ENCODE peak calls at places on chromosome 19, in ten cellular contexts. One of them, this sample, is unnamed.

GRCh38 chr19:28294395-28294794 is 918.6 kb downstream of the UQCRFS1 start:
- DNase-seq in lower leg skin: no peak
- DNase-seq in endodermal cell: no peak
- DNase-seq in RWPE1: no peak
- DNase-seq in PC-3: no peak
- DNase-seq in colonic mucosa: peak
- DNase-seq in activated B cell treated with CpG ODN at 0.5 μM for 24 hours: no peak
- DNase-seq in cardiac muscle cell: peak
- DNase-seq in AG10803: peak
- DNase-seq in osteoblast: no peak
- DNase-seq in this sample: no peak

GRCh38 chr19:13098291-13099072 is 4.2 kb downstream of the LYL1 start:
- DNase-seq in PC-3: peak
- DNase-seq in RWPE1: no peak
- DNase-seq in osteoblast: peak
- DNase-seq in endodermal cell: peak
- DNase-seq in AG10803: peak
- DNase-seq in lower leg skin: no peak
- DNase-seq in cardiac muscle cell: peak
- DNase-seq in colonic mucosa: peak
- DNase-seq in activated B cell treated with CpG ODN at 0.5 μM for 24 hours: peak
- DNase-seq in this sample: no peak

GRCh38 chr19:41298327-41298964 is 11.5 kb upstream of the CCDC97 start:
- DNase-seq in PC-3: no peak
- DNase-seq in activated B cell treated with CpG ODN at 0.5 μM for 24 hours: no peak
- DNase-seq in AG10803: peak
- DNase-seq in lower leg skin: peak
- DNase-seq in osteoblast: peak
- DNase-seq in cardiac muscle cell: peak
- DNase-seq in colonic mucosa: peak
- DNase-seq in RWPE1: no peak
- DNase-seq in endodermal cell: no peak
- DNase-seq in this sample: peak

GRCh38 chr19:18399008-18399407 is 1.6 kb upstream of the LRRC25 start:
- DNase-seq in cardiac muscle cell: no peak
- DNase-seq in osteoblast: peak
- DNase-seq in RWPE1: no peak
- DNase-seq in colonic mucosa: peak
- DNase-seq in lower leg skin: no peak
- DNase-seq in endodermal cell: no peak
- DNase-seq in PC-3: peak
- DNase-seq in activated B cell treated with CpG ODN at 0.5 μM for 24 hours: no peak
- DNase-seq in AG10803: peak
- DNase-seq in this sample: no peak

GRCh38 chr19:28553005-28553404 is 659.9 kb downstream of the UQCRFS1 start:
- DNase-seq in activated B cell treated with CpG ODN at 0.5 μM for 24 hours: no peak
- DNase-seq in colonic mucosa: no peak
- DNase-seq in PC-3: no peak
- DNase-seq in AG10803: no peak
- DNase-seq in lower leg skin: no peak
- DNase-seq in cardiac muscle cell: no peak
- DNase-seq in RWPE1: no peak
- DNase-seq in osteoblast: no peak
- DNase-seq in endodermal cell: no peak
- DNase-seq in this sample: no peak

GRCh38 chr19:19615086-19615485 is 3.4 kb downstream of the PBX4 start:
- DNase-seq in osteoblast: peak
- DNase-seq in endodermal cell: no peak
- DNase-seq in AG10803: peak
- DNase-seq in activated B cell treated with CpG ODN at 0.5 μM for 24 hours: no peak
- DNase-seq in PC-3: peak
- DNase-seq in RWPE1: no peak
- DNase-seq in colonic mucosa: no peak
- DNase-seq in cardiac muscle cell: no peak
- DNase-seq in lower leg skin: no peak
- DNase-seq in this sample: no peak

GRCh38 chr19:32311371-32311770 is 34.0 kb upstream of the ZNF507 start:
- DNase-seq in RWPE1: no peak
- DNase-seq in activated B cell treated with CpG ODN at 0.5 μM for 24 hours: no peak
- DNase-seq in PC-3: no peak
- DNase-seq in colonic mucosa: no peak
- DNase-seq in cardiac muscle cell: no peak
- DNase-seq in endodermal cell: no peak
- DNase-seq in osteoblast: no peak
- DNase-seq in AG10803: no peak
- DNase-seq in lower leg skin: peak
- DNase-seq in this sample: no peak

GRCh38 chr19:37346091-37346490 is 24.8 kb upstream of the ZNF527 start:
- DNase-seq in endodermal cell: no peak
- DNase-seq in AG10803: no peak
- DNase-seq in lower leg skin: no peak
- DNase-seq in activated B cell treated with CpG ODN at 0.5 μM for 24 hours: no peak
- DNase-seq in cardiac muscle cell: no peak
- DNase-seq in colonic mucosa: no peak
- DNase-seq in osteoblast: no peak
- DNase-seq in PC-3: no peak
- DNase-seq in RWPE1: no peak
- DNase-seq in this sample: no peak

GRCh38 chr19:50486823-50487515 is 10.3 kb upstream of the GARIN5A start:
- DNase-seq in colonic mucosa: peak
- DNase-seq in RWPE1: no peak
- DNase-seq in activated B cell treated with CpG ODN at 0.5 μM for 24 hours: no peak
- DNase-seq in cardiac muscle cell: peak
- DNase-seq in PC-3: peak
- DNase-seq in osteoblast: no peak
- DNase-seq in AG10803: peak
- DNase-seq in lower leg skin: no peak
- DNase-seq in endodermal cell: peak
- DNase-seq in this sample: peak

GRCh38 chr19:35380450-35381124 is 9.7 kb downstream of the GPR42 start:
- DNase-seq in cardiac muscle cell: no peak
- DNase-seq in colonic mucosa: no peak
- DNase-seq in RWPE1: no peak
- DNase-seq in AG10803: no peak
- DNase-seq in PC-3: no peak
- DNase-seq in activated B cell treated with CpG ODN at 0.5 μM for 24 hours: no peak
- DNase-seq in lower leg skin: peak
- DNase-seq in endodermal cell: peak
- DNase-seq in osteoblast: no peak
- DNase-seq in this sample: no peak

GRCh38 chr19:52453324-52454094 is at the start of gene ZNF578:
- DNase-seq in endodermal cell: no peak
- DNase-seq in cardiac muscle cell: peak
- DNase-seq in RWPE1: peak
- DNase-seq in colonic mucosa: peak
- DNase-seq in PC-3: no peak
- DNase-seq in osteoblast: peak
- DNase-seq in activated B cell treated with CpG ODN at 0.5 μM for 24 hours: peak
- DNase-seq in AG10803: peak
- DNase-seq in lower leg skin: peak
- DNase-seq in this sample: peak

GRCh38 chr19:4376245-4376990 is 23.9 kb downstream of the SH3GL1 start:
- DNase-seq in AG10803: no peak
- DNase-seq in osteoblast: no peak
- DNase-seq in colonic mucosa: no peak
- DNase-seq in lower leg skin: peak
- DNase-seq in cardiac muscle cell: no peak
- DNase-seq in endodermal cell: peak
- DNase-seq in PC-3: peak
- DNase-seq in RWPE1: no peak
- DNase-seq in activated B cell treated with CpG ODN at 0.5 μM for 24 hours: no peak
- DNase-seq in this sample: no peak

GRCh38 chr19:2271516-2272103 is 10.4 kb downstream of the PEAK3 start:
- DNase-seq in colonic mucosa: no peak
- DNase-seq in cardiac muscle cell: peak
- DNase-seq in osteoblast: peak
- DNase-seq in PC-3: peak
- DNase-seq in activated B cell treated with CpG ODN at 0.5 μM for 24 hours: no peak
- DNase-seq in lower leg skin: no peak
- DNase-seq in AG10803: peak
- DNase-seq in RWPE1: peak
- DNase-seq in endodermal cell: no peak
- DNase-seq in this sample: no peak

GRCh38 chr19:50569023-50569697 is 925 bp upstream of the LRRC4B start:
- DNase-seq in cardiac muscle cell: no peak
- DNase-seq in RWPE1: no peak
- DNase-seq in AG10803: no peak
- DNase-seq in endodermal cell: peak
- DNase-seq in colonic mucosa: no peak
- DNase-seq in activated B cell treated with CpG ODN at 0.5 μM for 24 hours: no peak
- DNase-seq in osteoblast: peak
- DNase-seq in lower leg skin: no peak
- DNase-seq in PC-3: no peak
- DNase-seq in this sample: no peak

GRCh38 chr19:47013041-47013517 is 6.6 kb upstream of the NPAS1 start:
- DNase-seq in lower leg skin: peak
- DNase-seq in RWPE1: peak
- DNase-seq in cardiac muscle cell: peak
- DNase-seq in activated B cell treated with CpG ODN at 0.5 μM for 24 hours: peak
- DNase-seq in AG10803: peak
- DNase-seq in colonic mucosa: peak
- DNase-seq in endodermal cell: peak
- DNase-seq in osteoblast: peak
- DNase-seq in PC-3: peak
- DNase-seq in this sample: peak
- TF ChIP-seq CTCF in lower leg skin: no peak
- TF ChIP-seq CTCF in RWPE1: peak
- TF ChIP-seq CTCF in cardiac muscle cell: peak
- TF ChIP-seq CTCF in activated B cell treated with CpG ODN at 0.5 μM for 24 hours: peak
- TF ChIP-seq CTCF in AG10803: peak
- TF ChIP-seq CTCF in colonic mucosa: peak
- TF ChIP-seq CTCF in endodermal cell: peak
- TF ChIP-seq CTCF in osteoblast: peak
- TF ChIP-seq CTCF in PC-3: peak
- TF ChIP-seq CTCF in this sample: peak

GRCh38 chr19:10417598-10418280 is 2.6 kb upstream of the PDE4A start:
- DNase-seq in AG10803: no peak
- DNase-seq in colonic mucosa: no peak
- DNase-seq in activated B cell treated with CpG ODN at 0.5 μM for 24 hours: no peak
- DNase-seq in cardiac muscle cell: no peak
- DNase-seq in lower leg skin: no peak
- DNase-seq in RWPE1: no peak
- DNase-seq in PC-3: peak
- DNase-seq in endodermal cell: peak
- DNase-seq in osteoblast: peak
- DNase-seq in this sample: peak

GRCh38 chr19:10418281-10419199 is 1.8 kb upstream of the PDE4A start:
- DNase-seq in osteoblast: peak
- DNase-seq in endodermal cell: peak
- DNase-seq in RWPE1: no peak
- DNase-seq in PC-3: no peak
- DNase-seq in activated B cell treated with CpG ODN at 0.5 μM for 24 hours: no peak
- DNase-seq in lower leg skin: peak
- DNase-seq in colonic mucosa: no peak
- DNase-seq in cardiac muscle cell: peak
- DNase-seq in AG10803: no peak
- DNase-seq in this sample: no peak

GRCh38 chr19:10420444-10421239 is at the start of gene PDE4A:
- DNase-seq in PC-3: peak
- DNase-seq in activated B cell treated with CpG ODN at 0.5 μM for 24 hours: peak
- DNase-seq in osteoblast: peak
- DNase-seq in RWPE1: no peak
- DNase-seq in cardiac muscle cell: peak
- DNase-seq in lower leg skin: peak
- DNase-seq in endodermal cell: peak
- DNase-seq in colonic mucosa: no peak
- DNase-seq in AG10803: no peak
- DNase-seq in this sample: peak

GRCh38 chr19:10419646-10420443 is 493 bp upstream of the PDE4A start:
- DNase-seq in lower leg skin: peak
- DNase-seq in PC-3: peak
- DNase-seq in osteoblast: peak
- DNase-seq in AG10803: no peak
- DNase-seq in activated B cell treated with CpG ODN at 0.5 μM for 24 hours: no peak
- DNase-seq in cardiac muscle cell: peak
- DNase-seq in RWPE1: no peak
- DNase-seq in colonic mucosa: no peak
- DNase-seq in endodermal cell: peak
- DNase-seq in this sample: peak

DNA sequence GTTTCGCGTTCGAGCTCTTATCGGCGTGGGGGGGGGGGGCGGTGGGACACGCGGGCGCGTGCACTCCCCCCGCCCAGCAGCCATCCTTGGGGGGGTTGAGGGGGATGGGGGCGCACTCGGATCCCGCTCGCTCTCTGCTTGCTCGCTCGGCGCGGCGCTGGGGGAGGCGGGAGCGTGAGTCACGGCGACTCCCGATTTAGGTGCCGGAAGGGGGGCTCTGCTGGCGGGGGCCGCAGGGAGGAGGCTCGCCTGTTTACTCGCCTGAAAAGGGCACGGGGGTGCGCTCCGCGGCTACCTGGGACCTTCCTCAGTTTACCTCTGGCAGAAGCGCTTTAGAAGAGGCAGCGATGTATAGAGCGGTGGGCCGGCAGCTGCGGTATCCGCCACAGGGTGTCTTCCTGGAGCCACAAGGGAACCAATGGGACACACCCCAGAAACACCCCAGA is 1.1 kb upstream of the PDE4A start:
- DNase-seq in AG10803: no peak
- DNase-seq in PC-3: no peak
- DNase-seq in activated B cell treated with CpG ODN at 0.5 μM for 24 hours: peak
- DNase-seq in endodermal cell: peak
- DNase-seq in colonic mucosa: no peak
- DNase-seq in cardiac muscle cell: no peak
- DNase-seq in RWPE1: no peak
- DNase-seq in lower leg skin: peak
- DNase-seq in osteoblast: peak
- DNase-seq in this sample: no peak
- TF ChIP-seq CTCF in AG10803: no peak
- TF ChIP-seq CTCF in PC-3: no peak
- TF ChIP-seq CTCF in activated B cell treated with CpG ODN at 0.5 μM for 24 hours: no peak
- TF ChIP-seq CTCF in endodermal cell: no peak
- TF ChIP-seq CTCF in colonic mucosa: no peak
- TF ChIP-seq CTCF in cardiac muscle cell: no peak
- TF ChIP-seq CTCF in RWPE1: no peak
- TF ChIP-seq CTCF in lower leg skin: no peak
- TF ChIP-seq CTCF in osteoblast: no peak
- TF ChIP-seq CTCF in this sample: peak

GRCh38 chr19:42601811-42602443 is 7.2 kb upstream of the CEACAM8 start:
- DNase-seq in osteoblast: peak
- DNase-seq in colonic mucosa: no peak
- DNase-seq in activated B cell treated with CpG ODN at 0.5 μM for 24 hours: no peak
- DNase-seq in PC-3: peak
- DNase-seq in AG10803: peak
- DNase-seq in cardiac muscle cell: peak
- DNase-seq in lower leg skin: no peak
- DNase-seq in RWPE1: peak
- DNase-seq in endodermal cell: peak
- DNase-seq in this sample: no peak

GRCh38 chr19:42606660-42607351 is 12.1 kb upstream of the CEACAM8 start:
- DNase-seq in RWPE1: peak
- DNase-seq in osteoblast: peak
- DNase-seq in lower leg skin: no peak
- DNase-seq in endodermal cell: peak
- DNase-seq in AG10803: peak
- DNase-seq in cardiac muscle cell: peak
- DNase-seq in PC-3: peak
- DNase-seq in activated B cell treated with CpG ODN at 0.5 μM for 24 hours: no peak
- DNase-seq in colonic mucosa: peak
- DNase-seq in this sample: peak
- TF ChIP-seq CTCF in RWPE1: peak
- TF ChIP-seq CTCF in osteoblast: peak
- TF ChIP-seq CTCF in lower leg skin: no peak
- TF ChIP-seq CTCF in endodermal cell: peak
- TF ChIP-seq CTCF in AG10803: peak
- TF ChIP-seq CTCF in cardiac muscle cell: peak
- TF ChIP-seq CTCF in PC-3: peak
- TF ChIP-seq CTCF in activated B cell treated with CpG ODN at 0.5 μM for 24 hours: no peak
- TF ChIP-seq CTCF in colonic mucosa: peak
- TF ChIP-seq CTCF in this sample: peak

GRCh38 chr19:44585371-44586141 is 27.8 kb upstream of the IGSF23 start:
- DNase-seq in colonic mucosa: no peak
- DNase-seq in lower leg skin: peak
- DNase-seq in osteoblast: peak
- DNase-seq in activated B cell treated with CpG ODN at 0.5 μM for 24 hours: no peak
- DNase-seq in AG10803: peak
- DNase-seq in cardiac muscle cell: peak
- DNase-seq in RWPE1: peak
- DNase-seq in endodermal cell: no peak
- DNase-seq in PC-3: peak
- DNase-seq in this sample: no peak
- TF ChIP-seq CTCF in colonic mucosa: no peak
- TF ChIP-seq CTCF in lower leg skin: no peak
- TF ChIP-seq CTCF in osteoblast: peak
- TF ChIP-seq CTCF in activated B cell treated with CpG ODN at 0.5 μM for 24 hours: no peak
- TF ChIP-seq CTCF in AG10803: peak
- TF ChIP-seq CTCF in cardiac muscle cell: peak
- TF ChIP-seq CTCF in RWPE1: no peak
- TF ChIP-seq CTCF in endodermal cell: no peak
- TF ChIP-seq CTCF in PC-3: peak
- TF ChIP-seq CTCF in this sample: no peak